ENCODE peak calls at places on chromosomes 2 and 18, in six cellular contexts. O is OCI-LY7, K is aorta, E is K562, C is uterus, D is astrocyte. Y is an unnamed sample.

GRCh38 chr2:25606892-25607291 is 66.5 kb downstream of the DTNB start:
- DNase-seq in O (peak), D (peak), K (no peak), C (no peak), E (peak), Y (no peak)

GRCh38 chr2:133171396-133172004 is 396.8 kb downstream of the NCKAP5 start:
- DNase-seq in C (no peak), D (peak), E (no peak), K (no peak), O (peak), Y (peak)

GRCh38 chr2:233408366-233409285 is 54.3 kb downstream of the DGKD start:
- DNase-seq in D (no peak), E (no peak), O (no peak), C (no peak), K (no peak), Y (no peak)

GRCh38 chr2:166417669-166418068 is 41.9 kb upstream of the SCN9A start:
- DNase-seq in K (no peak), C (no peak), D (peak), E (peak), O (peak), Y (peak)

GRCh38 chr2:178271629-178272333 is 77.5 kb downstream of the OSBPL6 start:
- DNase-seq in D (peak), C (peak), K (peak), E (no peak), O (no peak), Y (no peak)

GRCh38 chr2:197878792-197879191 is 74.4 kb downstream of the PLCL1 start:
- DNase-seq in O (no peak), D (peak), K (no peak), C (no peak), E (no peak), Y (no peak)

GRCh38 chr2:38653715-38654494 is 12.0 kb upstream of the GALM start:
- DNase-seq in E (peak), C (no peak), D (no peak), O (no peak), K (no peak), Y (no peak)

GRCh38 chr2:193836424-193836823 is 1641.7 kb upstream of the TMEFF2 start:
- DNase-seq in D (no peak), C (no peak), O (no peak), E (no peak), K (no peak), Y (no peak)

GRCh38 chr2:222655406-222655747 is 515 bp downstream of the FARSB start:
- DNase-seq in C (no peak), O (peak), E (peak), K (no peak), D (peak), Y (peak)

GRCh38 chr2:128788636-128789220 is 470.1 kb upstream of the HS6ST1 start:
- DNase-seq in K (no peak), D (no peak), E (no peak), C (no peak), O (no peak), Y (no peak)

GRCh38 chr2:15729709-15730544 is 138.3 kb downstream of the DDX1 start:
- DNase-seq in K (no peak), E (no peak), O (no peak), C (no peak), D (peak), Y (no peak)

GRCh38 chr2:111119004-111119846 is 1.5 kb upstream of the BCL2L11 start:
- DNase-seq in O (peak), K (peak), D (no peak), E (no peak), C (peak), Y (no peak)

GRCh38 chr2:230575640-230576324 is 136.9 kb upstream of the CAB39 start:
- DNase-seq in C (no peak), D (no peak), O (no peak), K (no peak), E (peak), Y (no peak)

GRCh38 chr2:74764429-74765272 is 69.3 kb upstream of the HK2 start:
- DNase-seq in C (no peak), K (no peak), O (no peak), D (no peak), E (no peak), Y (no peak)

GRCh38 chr18:51952844-51953243 is 387.2 kb upstream of the DCC start:
- DNase-seq in K (no peak), E (no peak), O (no peak), C (no peak), D (no peak), Y (no peak)

GRCh38 chr2:113138428-113139322 is 11.3 kb downstream of the IL1RN start:
- DNase-seq in K (no peak), D (no peak), C (no peak), E (peak), O (peak), Y (peak)

GRCh38 chr2:101330253-101330921 is 21.9 kb upstream of the RNF149 start:
- DNase-seq in E (no peak), C (no peak), O (no peak), K (no peak), D (peak), Y (no peak)

GRCh38 chr2:119106301-119106897 is 52.2 kb downstream of the C1QL2 start:
- DNase-seq in D (peak), E (peak), O (peak), K (no peak), C (no peak), Y (no peak)

GRCh38 chr18:77487951-77488740 is 238.5 kb downstream of the GALR1 start:
- DNase-seq in C (no peak), E (no peak), D (no peak), O (peak), K (no peak), Y (no peak)

GRCh38 chr18:13611616-13612110 is 114.7 kb downstream of the FAM210A start:
- DNase-seq in D (peak), C (peak), E (no peak), K (peak), O (no peak), Y (no peak)

GRCh38 chr2:85925216-85925671 is 36.5 kb upstream of the ST3GAL5 start:
- DNase-seq in E (no peak), K (no peak), D (no peak), C (no peak), O (no peak), Y (no peak)

GRCh38 chr2:226396541-226396940 is 403.1 kb downstream of the IRS1 start:
- DNase-seq in C (no peak), O (no peak), K (no peak), E (no peak), D (no peak), Y (no peak)

GRCh38 chr2:10283106-10284062 is 19.3 kb upstream of the HPCAL1 start:
- DNase-seq in K (peak), C (no peak), O (no peak), E (peak), D (peak), Y (no peak)

GRCh38 chr2:27705851-27706622 is 42.3 kb downstream of the SLC4A1AP start:
- DNase-seq in D (peak), O (no peak), E (no peak), C (peak), K (peak), Y (peak)

GRCh38 chr18:74679006-74679678 is 81.5 kb downstream of the ZNF407 start:
- DNase-seq in C (no peak), E (no peak), K (no peak), O (no peak), D (no peak), Y (no peak)

GRCh38 chr18:74069178-74070050 is 78.2 kb downstream of the FBXO15 start:
- DNase-seq in D (no peak), E (no peak), K (no peak), O (no peak), C (no peak), Y (no peak)

GRCh38 chr18:54217624-54218023 is 6.8 kb downstream of the MBD2 start:
- DNase-seq in E (no peak), D (no peak), K (no peak), C (no peak), O (peak), Y (no peak)
- H3K27ac ChIP-seq in E (no peak), D (no peak), K (no peak), C (no peak), O (peak), Y (no peak)

GRCh38 chr2:218002103-218002502 is 692 bp downstream of the TNS1 start:
- DNase-seq in C (no peak), K (no peak), E (no peak), O (no peak), D (no peak), Y (no peak)

GRCh38 chr2:218003265-218003950 is 613 bp upstream of the TNS1 start:
- DNase-seq in D (peak), K (no peak), C (peak), E (no peak), O (no peak), Y (no peak)

GRCh38 chr2:218000137-218000536 is 2.7 kb downstream of the TNS1 start:
- DNase-seq in D (peak), O (no peak), K (no peak), C (peak), E (no peak), Y (no peak)

GRCh38 chr2:218002792-218003191 is at the start of gene TNS1:
- DNase-seq in E (no peak), O (no peak), C (peak), K (peak), D (peak), Y (peak)

GRCh38 chr2:218001629-218002028 is 1.2 kb downstream of the TNS1 start:
- DNase-seq in O (no peak), K (no peak), C (no peak), E (no peak), D (no peak), Y (no peak)
- H3K4me3 ChIP-seq in O (no peak), K (peak), C (peak), E (no peak), D (peak), Y (no peak)

GRCh38 chr2:45675130-45675812 is 23.8 kb downstream of the PRKCE start:
- DNase-seq in O (no peak), C (no peak), E (no peak), D (no peak), K (no peak), Y (no peak)

GRCh38 chr2:45670646-45671045 is 19.2 kb downstream of the PRKCE start:
- DNase-seq in K (no peak), O (no peak), E (no peak), C (no peak), D (no peak), Y (no peak)

GRCh38 chr2:45676088-45676487 is 24.6 kb downstream of the PRKCE start:
- DNase-seq in O (no peak), K (no peak), D (no peak), C (no peak), E (no peak), Y (no peak)

GRCh38 chr2:45672138-45672537 is 20.7 kb downstream of the PRKCE start:
- DNase-seq in K (no peak), C (no peak), O (no peak), E (no peak), D (no peak), Y (no peak)

DNA sequence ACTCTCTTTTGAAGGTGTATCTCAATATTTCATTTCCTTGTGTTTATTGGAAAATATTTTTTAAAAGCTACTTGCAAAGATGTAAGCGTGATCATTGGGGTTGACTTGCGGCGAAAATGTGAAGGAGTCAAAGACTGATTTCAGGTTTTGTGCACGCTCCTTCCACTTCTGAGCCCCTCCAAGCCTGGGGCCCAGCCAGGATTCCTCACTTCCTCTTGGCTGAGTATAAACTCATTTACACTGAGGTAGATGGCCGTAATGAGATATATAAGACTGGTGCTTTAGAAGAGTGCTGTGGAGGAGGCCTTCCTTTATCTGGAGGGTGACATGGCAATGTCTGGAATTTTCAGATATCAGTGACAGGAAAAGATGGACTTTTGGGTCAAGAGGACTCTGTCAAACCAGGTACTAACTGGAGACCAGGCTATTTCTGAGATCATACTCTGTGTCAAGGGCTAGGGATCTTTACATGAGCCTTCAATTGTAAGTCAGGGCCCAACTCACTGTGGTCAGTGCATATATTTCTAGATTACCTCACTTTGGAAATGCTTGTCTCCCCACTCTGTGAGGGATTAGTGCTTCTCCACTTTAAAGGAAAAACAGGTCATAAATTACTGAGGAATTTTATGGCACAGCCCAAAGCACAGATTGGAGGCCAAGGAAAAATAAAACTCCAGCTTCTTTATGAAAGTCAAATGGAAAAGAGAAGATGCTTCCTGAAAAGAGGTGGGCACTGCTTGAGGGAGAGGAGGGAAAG is 22.7 kb downstream of the PRKCE start:
- DNase-seq in K (no peak), D (peak), E (no peak), O (no peak), C (no peak), Y (no peak)
- H3K27ac ChIP-seq in K (no peak), D (no peak), E (no peak), O (no peak), C (peak), Y (no peak)

GRCh38 chr2:1705557-1706076 is 38.7 kb downstream of the PXDN start:
- DNase-seq in O (no peak), E (no peak), C (no peak), K (no peak), D (no peak), Y (no peak)

GRCh38 chr2:1707771-1708351 is 36.5 kb downstream of the PXDN start:
- DNase-seq in C (peak), K (peak), D (peak), E (no peak), O (no peak), Y (no peak)

GRCh38 chr2:1709335-1709605 is 35.0 kb downstream of the PXDN start:
- DNase-seq in O (no peak), E (no peak), K (no peak), C (no peak), D (no peak), Y (no peak)

GRCh38 chr2:1709970-1710560 is 34.2 kb downstream of the PXDN start:
- DNase-seq in D (no peak), K (no peak), O (no peak), E (no peak), C (no peak), Y (no peak)

DNA sequence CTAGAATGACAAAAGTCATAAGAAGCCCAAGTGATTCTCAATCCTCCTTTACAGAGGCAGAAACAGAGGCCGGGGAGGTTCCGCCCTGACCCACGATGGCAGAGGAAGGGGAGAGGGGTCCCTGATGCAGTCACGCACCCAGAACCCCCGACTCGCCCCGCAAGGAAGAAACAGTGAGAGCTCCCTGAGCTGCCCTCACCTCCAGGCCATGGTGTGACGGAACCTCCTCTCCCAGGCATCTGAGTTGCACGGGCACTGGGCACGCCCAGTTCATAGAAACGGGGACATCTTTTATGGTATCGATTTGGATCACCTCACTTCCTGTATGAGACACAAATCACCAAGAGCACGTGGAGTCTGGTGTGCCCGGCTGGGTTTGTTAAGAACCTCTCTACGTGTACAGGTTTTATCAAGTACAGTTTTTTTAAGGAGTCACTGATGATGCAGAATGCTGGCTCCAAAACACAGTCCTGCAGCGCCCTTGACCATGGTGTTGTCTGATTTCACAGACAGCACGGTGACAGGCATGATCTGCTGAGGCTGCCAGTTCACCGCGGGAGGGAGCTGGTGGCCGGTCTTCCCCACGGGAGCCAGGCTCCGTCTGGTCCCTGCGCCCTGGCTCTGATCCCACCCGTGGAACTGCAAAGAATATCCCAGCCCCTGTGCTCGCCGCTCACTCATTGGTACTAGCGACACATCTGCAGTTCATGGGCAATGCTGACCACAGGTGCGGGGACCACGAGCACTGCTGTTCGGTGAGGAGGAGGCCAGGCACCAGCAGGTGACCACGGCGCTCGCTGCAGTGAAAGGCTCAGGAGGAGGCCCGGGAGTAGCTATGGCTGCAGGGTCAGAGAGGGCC is 35.6 kb downstream of the PXDN start:
- DNase-seq in D (no peak), E (no peak), K (no peak), C (no peak), O (no peak), Y (no peak)
- H3K4me3 ChIP-seq in D (peak), E (no peak), K (no peak), C (no peak), O (no peak), Y (no peak)

GRCh38 chr2:62203459-62203858 is 7.5 kb downstream of the B3GNT2 start:
- DNase-seq in O (no peak), D (no peak), K (no peak), E (no peak), C (no peak), Y (no peak)

GRCh38 chr2:62201307-62201706 is 5.4 kb downstream of the B3GNT2 start:
- DNase-seq in K (no peak), E (no peak), D (peak), C (no peak), O (no peak), Y (no peak)

GRCh38 chr2:62202019-62202722 is 6.3 kb downstream of the B3GNT2 start:
- DNase-seq in O (no peak), D (no peak), K (no peak), E (peak), C (no peak), Y (no peak)

GRCh38 chr2:62200868-62201267 is 5.0 kb downstream of the B3GNT2 start:
- DNase-seq in C (no peak), D (no peak), E (no peak), O (peak), K (no peak), Y (no peak)

DNA sequence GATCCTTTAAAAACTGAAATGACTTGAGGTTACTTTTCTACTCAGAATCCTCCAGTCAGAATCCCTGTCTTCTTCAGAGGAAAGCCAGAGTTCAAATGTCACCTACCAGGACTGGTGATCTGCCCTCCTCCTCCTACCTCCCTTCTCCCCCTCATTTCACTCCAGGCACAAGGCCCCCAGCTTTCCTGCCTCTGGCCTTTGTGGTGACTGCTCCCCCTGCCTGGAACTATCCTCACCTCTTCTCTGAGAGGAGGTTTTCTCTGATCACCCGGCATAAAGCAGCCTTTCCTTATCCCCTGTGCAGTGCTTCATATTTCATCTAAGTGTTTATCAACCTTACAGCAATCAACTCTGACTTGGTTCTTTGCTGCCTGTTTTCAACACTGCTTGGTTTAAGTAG is 6.8 kb downstream of the B3GNT2 start:
- DNase-seq in E (peak), D (no peak), C (no peak), K (no peak), O (no peak), Y (no peak)
- H3K27ac ChIP-seq in E (peak), D (no peak), C (peak), K (no peak), O (no peak), Y (no peak)

GRCh38 chr2:142012797-142013196 is 118.0 kb downstream of the LRP1B start:
- DNase-seq in K (no peak), O (no peak), C (no peak), E (no peak), D (no peak), Y (no peak)
- H3K4me3 ChIP-seq in K (no peak), O (no peak), C (no peak), E (no peak), D (no peak), Y (no peak)

DNA sequence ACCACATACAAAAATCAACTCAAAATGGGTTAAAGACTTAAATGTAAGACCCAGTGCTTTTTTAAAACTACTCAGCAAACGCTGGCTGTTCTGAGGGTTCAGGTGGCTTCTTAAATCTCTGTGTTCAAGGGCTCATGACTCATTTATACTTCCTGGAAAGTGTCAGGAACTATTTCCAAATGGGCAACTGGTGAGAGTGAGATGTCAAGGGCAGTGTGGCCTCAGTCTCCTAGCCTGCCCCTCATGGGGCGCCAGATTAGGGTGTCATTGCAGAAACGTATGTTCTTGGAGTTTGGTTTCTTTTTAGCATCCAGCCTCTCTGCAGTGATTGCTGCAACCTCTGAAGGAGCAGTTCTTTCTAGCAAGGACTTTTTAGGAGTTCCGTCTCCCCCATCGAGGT is 485.4 kb downstream of the TNS1 start:
- DNase-seq in C (no peak), D (no peak), K (no peak), O (no peak), E (no peak), Y (no peak)
- H3K27ac ChIP-seq in C (peak), D (no peak), K (no peak), O (no peak), E (no peak), Y (no peak)

GRCh38 chr2:213125646-213126347 is 25.6 kb downstream of the IKZF2 start:
- DNase-seq in E (no peak), D (no peak), O (no peak), K (no peak), C (no peak), Y (no peak)
- H3K4me3 ChIP-seq in E (no peak), D (no peak), O (no peak), K (no peak), C (no peak), Y (no peak)

GRCh38 chr2:121175326-121175725 is 109.7 kb downstream of the TFCP2L1 start:
- DNase-seq in D (no peak), O (no peak), C (no peak), K (no peak), E (no peak), Y (no peak)
- H3K27ac ChIP-seq in D (no peak), O (no peak), C (no peak), K (no peak), E (no peak), Y (no peak)

DNA sequence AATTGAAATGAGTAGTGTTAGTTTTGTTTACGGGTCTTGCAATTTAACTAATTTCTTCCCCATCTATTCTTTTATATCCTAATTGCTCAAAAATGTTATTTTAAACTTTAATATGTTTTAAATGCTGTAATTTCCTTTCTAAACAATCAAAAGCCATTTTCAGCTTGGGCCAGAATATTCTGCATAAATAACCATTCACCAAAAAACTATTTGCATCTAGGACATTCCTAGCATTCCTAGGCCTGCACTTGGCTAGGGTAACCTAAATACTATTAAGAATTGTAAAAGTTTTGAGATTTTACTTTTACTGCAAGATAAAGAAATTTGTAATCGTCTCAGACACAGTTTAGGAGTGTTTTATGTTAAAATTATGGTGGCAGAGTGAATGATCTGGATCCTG is 7.8 kb upstream of the ETAA1 start:
- DNase-seq in D (peak), C (no peak), E (no peak), O (no peak), K (no peak), Y (no peak)
- H3K4me3 ChIP-seq in D (no peak), C (no peak), E (no peak), O (no peak), K (no peak), Y (no peak)

Y was measured in WERI-Rb-1.